ENCODE peak calls at places on chromosome 13, in five cellular contexts. F, N, A, C and D are unnamed samples.

GRCh38 chr13:51644649-51645048 is 60.4 kb downstream of the WDFY2 start:
- DNase-seq in F (peak), N (no peak), A (no peak), C (no peak), D (no peak)

GRCh38 chr13:47826481-47826880 is 174.6 kb downstream of the SUCLA2 start:
- DNase-seq in F (peak), N (no peak), A (no peak), C (no peak), D (no peak)

GRCh38 chr13:110559429-110559943 is 2.0 kb downstream of the RAB20 start:
- DNase-seq in F (peak), N (peak), A (no peak), C (peak), D (no peak)

GRCh38 chr13:100530645-100531044 is 57.9 kb downstream of the GGACT start:
- DNase-seq in F (no peak), N (no peak), A (no peak), C (no peak), D (no peak)

GRCh38 chr13:56561327-56561726 is 579.4 kb upstream of the PRR20A start:
- DNase-seq in F (no peak), N (peak), A (peak), C (no peak), D (no peak)

GRCh38 chr13:114142640-114143490 is 10.4 kb upstream of the RASA3 start:
- DNase-seq in F (no peak), N (no peak), A (no peak), C (peak), D (no peak)

GRCh38 chr13:71831716-71832115 is 35.3 kb downstream of the DACH1 start:
- DNase-seq in F (no peak), N (no peak), A (no peak), C (no peak), D (no peak)

GRCh38 chr13:47426126-47426849 is 529.4 kb upstream of the HTR2A start:
- DNase-seq in F (peak), N (no peak), A (no peak), C (no peak), D (peak)

GRCh38 chr13:72745260-72745659 is 17.5 kb downstream of the BORA start:
- DNase-seq in F (no peak), N (no peak), A (no peak), C (no peak), D (no peak)

GRCh38 chr13:97142452-97142851 is 79.7 kb upstream of the MBNL2 start:
- DNase-seq in F (no peak), N (peak), A (peak), C (no peak), D (peak)

GRCh38 chr13:96849091-96849490 is 145.2 kb downstream of the OXGR1 start:
- DNase-seq in F (no peak), N (no peak), A (no peak), C (no peak), D (no peak)

GRCh38 chr13:98800078-98800477 is 47.6 kb upstream of the SLC15A1 start:
- DNase-seq in F (no peak), N (no peak), A (no peak), C (no peak), D (no peak)

GRCh38 chr13:52147225-52147624 is 12.2 kb downstream of the NEK3 start:
- DNase-seq in F (no peak), N (no peak), A (no peak), C (no peak), D (no peak)

GRCh38 chr13:111312944-111313590 is 7.4 kb upstream of the TEX29 start:
- DNase-seq in F (no peak), N (no peak), A (no peak), C (no peak), D (no peak)

GRCh38 chr13:113928701-113929627 is 44.9 kb downstream of the C13orf46 start:
- DNase-seq in F (peak), N (no peak), A (no peak), C (no peak), D (no peak)

GRCh38 chr13:52599853-52600603 is 42.2 kb upstream of the HNRNPA1L2 start:
- DNase-seq in F (no peak), N (peak), A (peak), C (no peak), D (no peak)

DNA sequence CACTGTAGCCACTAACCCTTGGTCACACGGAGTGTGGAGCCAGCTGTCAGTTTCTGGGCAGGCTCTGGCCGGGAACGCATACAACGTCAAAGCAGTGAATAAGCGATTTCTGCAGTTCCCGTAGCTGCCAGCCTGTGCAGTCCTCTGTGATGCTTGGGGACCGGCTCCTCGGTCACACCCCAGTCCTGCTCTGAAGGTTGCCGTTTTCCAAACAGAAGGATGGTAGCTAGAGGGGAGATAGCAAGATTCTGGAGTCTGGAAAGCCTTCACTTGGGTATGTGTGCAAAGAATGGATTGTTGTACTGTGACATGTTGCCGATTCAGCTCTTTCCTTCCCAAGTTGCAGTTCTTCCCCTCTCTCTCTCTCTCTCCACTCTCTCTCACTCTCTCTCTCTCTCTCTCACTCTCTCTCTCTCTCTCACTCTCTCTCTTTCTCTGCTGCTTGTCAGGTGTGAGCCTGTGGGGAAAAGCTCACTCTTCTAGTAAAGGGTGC is 38.7 kb upstream of the C1QTNF9 start:
- DNase-seq in F (peak), N (peak), A (no peak), C (peak), D (peak)
- TF ChIP-seq CTCF in F (peak), N (no peak), A (no peak), C (no peak), D (no peak)

DNA sequence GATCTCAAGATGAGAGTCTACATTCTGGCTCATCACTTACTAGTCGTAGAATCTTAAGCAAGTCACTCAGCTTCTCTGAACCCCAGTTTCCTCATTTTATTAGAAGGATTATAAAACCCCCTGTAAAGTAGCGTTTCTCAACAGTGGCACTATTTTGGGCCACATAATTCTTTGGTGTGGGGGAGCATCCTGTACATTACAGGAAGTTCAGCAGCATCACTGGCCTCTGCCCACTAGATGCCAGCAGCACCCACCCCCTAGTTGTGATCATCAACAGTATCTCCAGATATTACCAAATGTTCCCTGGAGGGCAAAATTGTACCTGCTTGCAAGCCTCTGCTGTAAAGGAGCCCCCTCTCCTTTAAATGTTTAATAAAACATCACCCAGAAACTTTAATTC is 22.6 kb downstream of the STARD13 start:
- DNase-seq in F (no peak), N (no peak), A (no peak), C (no peak), D (no peak)
- TF ChIP-seq CTCF in F (no peak), N (peak), A (no peak), C (no peak), D (no peak)

GRCh38 chr13:90750957-90751356 is 596.5 kb upstream of the MIR17HG start:
- DNase-seq in F (no peak), N (no peak), A (no peak), C (no peak), D (no peak)

GRCh38 chr13:90757127-90757680 is 590.3 kb upstream of the MIR17HG start:
- DNase-seq in F (no peak), N (no peak), A (no peak), C (no peak), D (no peak)

GRCh38 chr13:90746230-90746629 is 601.3 kb upstream of the MIR17HG start:
- DNase-seq in F (no peak), N (no peak), A (no peak), C (no peak), D (no peak)

GRCh38 chr13:90750021-90750420 is 597.5 kb upstream of the MIR17HG start:
- DNase-seq in F (no peak), N (no peak), A (no peak), C (no peak), D (no peak)

DNA sequence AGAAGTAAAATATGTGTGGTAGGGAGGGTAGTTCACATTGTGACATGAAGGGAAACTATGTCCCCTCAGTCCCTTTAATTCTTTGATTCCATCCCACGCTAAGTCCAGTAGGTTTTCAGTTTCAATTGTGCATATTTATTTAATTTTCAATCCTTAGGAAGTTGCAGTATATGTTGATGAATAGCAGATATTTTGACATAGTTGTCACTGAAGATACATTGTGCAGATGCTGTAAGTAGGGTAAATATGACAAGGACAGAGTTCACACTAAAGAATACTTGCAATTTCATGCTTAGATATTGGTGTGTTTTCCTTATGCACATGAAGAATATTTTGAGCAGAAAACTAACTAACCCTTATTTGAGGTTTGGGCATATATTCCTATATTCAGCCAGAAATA is 595.4 kb upstream of the MIR17HG start:
- DNase-seq in F (no peak), N (no peak), A (no peak), C (no peak), D (no peak)
- TF ChIP-seq CTCF in F (no peak), N (no peak), A (no peak), C (no peak), D (no peak)

DNA sequence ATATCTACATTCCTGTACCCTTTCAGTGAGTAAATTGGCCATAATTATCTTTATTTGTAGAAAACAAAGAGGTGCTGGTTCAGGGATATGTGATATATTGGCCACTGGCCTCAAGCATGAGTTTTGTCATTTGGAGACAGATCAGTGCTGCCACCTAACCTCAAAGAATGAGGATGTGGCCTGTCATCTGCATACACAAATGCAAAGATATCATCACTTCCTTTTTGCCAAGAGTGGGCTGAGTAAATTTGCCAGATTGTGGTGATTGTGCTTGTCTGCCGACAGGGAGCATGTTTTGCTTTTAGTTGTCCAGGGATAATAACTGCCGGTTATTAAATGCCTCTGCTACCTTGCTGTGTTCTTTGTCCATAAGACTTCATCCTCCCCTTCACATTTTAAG is 44.2 kb downstream of the WASF3 start:
- DNase-seq in F (peak), N (no peak), A (no peak), C (no peak), D (no peak)
- TF ChIP-seq CTCF in F (no peak), N (no peak), A (no peak), C (no peak), D (no peak)

GRCh38 chr13:28819748-28820098 is 416 bp upstream of the MTUS2 start:
- DNase-seq in F (peak), N (peak), A (peak), C (peak), D (peak)
- TF ChIP-seq CTCF in F (peak), N (no peak), A (no peak), C (no peak), D (no peak)

DNA sequence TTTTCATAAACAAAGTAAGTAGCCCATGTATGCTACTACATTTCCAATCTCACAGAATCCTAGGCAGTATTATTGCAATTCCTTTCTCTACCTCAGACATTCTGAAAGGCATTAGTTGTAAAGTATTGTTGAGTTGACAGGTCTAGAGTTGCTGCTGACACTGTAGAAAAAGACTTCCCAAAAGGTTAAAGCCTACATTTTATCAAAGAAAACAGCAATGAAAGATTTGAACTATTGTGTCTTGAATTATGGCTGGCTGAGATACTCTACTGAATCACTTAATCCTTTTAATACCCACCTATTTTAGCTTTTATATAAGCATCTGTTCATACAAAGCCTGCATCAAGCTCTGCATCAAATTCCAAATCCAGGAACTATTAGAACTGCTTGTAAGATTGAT is 1082.0 kb downstream of the OLFM4 start:
- DNase-seq in F (no peak), N (no peak), A (no peak), C (no peak), D (no peak)
- TF ChIP-seq CTCF in F (no peak), N (no peak), A (no peak), C (no peak), D (no peak)